ENCODE peak calls at places on chromosomes 6 and 20, in six cellular contexts. R, S, C, F, U and G are unnamed samples.
A peak's percentile ranks its signal among the peaks of the same experiment; 100 is the strongest.

GRCh38 chr6:107822154-107823046 is 1.7 kb downstream of the SCML4 start:
- DNase-seq in R (no peak), C (no peak), S (peak; percentile 44), U (no peak), F (no peak), G (no peak)

GRCh38 chr20:36060676-36061075 is 92.3 kb downstream of the CNBD2 start:
- DNase-seq in C (no peak), R (no peak), S (no peak), U (no peak), F (no peak), G (no peak)

GRCh38 chr6:129105035-129105434 is 222.1 kb downstream of the LAMA2 start:
- DNase-seq in S (no peak), U (no peak), R (no peak), F (no peak), C (no peak), G (peak; percentile 2)

GRCh38 chr6:108766419-108766818 is 81.8 kb upstream of the ARMC2 start:
- DNase-seq in U (no peak), S (no peak), F (no peak), C (no peak), R (no peak), G (no peak)

GRCh38 chr6:138586638-138587037 is 87.3 kb upstream of the NHSL1 start:
- DNase-seq in F (no peak), S (no peak), R (no peak), U (no peak), C (no peak), G (no peak)

GRCh38 chr6:156774872-156775405 is 2.2 kb upstream of the ARID1B start:
- DNase-seq in R (no peak), S (no peak), C (no peak), F (no peak), U (no peak), G (peak; percentile 19)

GRCh38 chr20:33515569-33516216 is 25.8 kb downstream of the CBFA2T2 start:
- DNase-seq in C (no peak), R (no peak), U (no peak), F (no peak), S (no peak), G (peak; percentile 30)

GRCh38 chr6:118889163-118889562 is 4.8 kb upstream of the ASF1A start:
- DNase-seq in R (no peak), S (no peak), U (no peak), F (no peak), C (no peak), G (no peak)

GRCh38 chr6:79985128-79985527 is 19.3 kb upstream of the TTK start:
- DNase-seq in R (no peak), U (no peak), S (no peak), C (no peak), F (no peak), G (no peak)

GRCh38 chr6:117025310-117025709 is 148.3 kb downstream of the RFX6 start:
- DNase-seq in F (no peak), R (no peak), C (no peak), U (no peak), S (no peak), G (no peak)

GRCh38 chr6:11613858-11614257 is 76.3 kb downstream of the TMEM170B start:
- DNase-seq in R (no peak), U (no peak), C (no peak), F (peak; percentile 89), S (no peak), G (peak; percentile 97)

GRCh38 chr6:20400476-20401402 is 940 bp upstream of the E2F3 start:
- DNase-seq in U (peak; percentile 21), S (peak; percentile 21), F (peak; percentile 47), R (peak; percentile 6), C (peak; percentile 59), G (peak; percentile 79)

GRCh38 chr6:156193381-156193780 is 583.8 kb upstream of the ARID1B start:
- DNase-seq in R (no peak), U (no peak), F (no peak), C (no peak), S (no peak), G (no peak)

GRCh38 chr20:11302436-11302835 is 615.3 kb upstream of the BTBD3 start:
- DNase-seq in C (no peak), S (no peak), U (no peak), R (no peak), F (no peak), G (peak; percentile 64)

GRCh38 chr6:109349419-109349987 is 32.8 kb downstream of the CD164 start:
- DNase-seq in U (no peak), C (no peak), F (peak; percentile 24), S (no peak), R (no peak), G (peak; percentile 26)

GRCh38 chr6:105804000-105804399 is 282.1 kb upstream of the PRDM1 start:
- DNase-seq in F (no peak), C (no peak), U (no peak), S (no peak), R (no peak), G (no peak)

GRCh38 chr20:64158346-64159285 is 5.6 kb upstream of the MYT1 start:
- DNase-seq in S (no peak), R (no peak), C (no peak), U (no peak), F (no peak), G (no peak)